ENCODE peak calls at places on chromosomes 12 and 14, in nine cellular contexts. B is NCI-H510A treated with DMSO at 0.1 percent for 48 hours, M is mucosa of descending colon, Q is NCI-H1092, C is hepatic stellate cell, G is progenitor cell of endocrine pancreas, L is endothelial cell, Z is psoas muscle, A is AG20443. E is an unnamed sample.

GRCh38 chr12:108821407-108822397 is 35.7 kb downstream of the SSH1 start:
- DNase-seq in B (no peak), L (no peak), A (no peak), Z (no peak), M (no peak), G (no peak), Q (no peak), C (no peak), E (no peak)

GRCh38 chr14:70901218-70901772 is 6.0 kb upstream of the PCNX1 start:
- DNase-seq in B (no peak), Z (no peak), C (peak; percentile 60), G (no peak), A (peak; percentile 46), L (no peak), Q (no peak), M (no peak), E (no peak)

GRCh38 chr12:57889541-57889989 is 43.0 kb upstream of the CTDSP2 start:
- DNase-seq in M (peak; percentile 75), Q (no peak), B (peak; percentile 51), A (peak; percentile 82), L (no peak), C (peak; percentile 60), G (no peak), Z (peak; percentile 84), E (peak; percentile 53)

GRCh38 chr14:69951935-69952334 is 72.7 kb downstream of the SMOC1 start:
- DNase-seq in B (no peak), Z (no peak), C (no peak), A (no peak), M (no peak), G (no peak), Q (no peak), L (no peak), E (no peak)

GRCh38 chr14:58637391-58638230 is at the start of gene DACT1:
- DNase-seq in Q (no peak), M (peak; percentile 60), B (peak; percentile 33), L (peak; percentile 54), Z (peak; percentile 74), A (peak; percentile 83), G (peak; percentile 63), C (peak; percentile 69), E (peak; percentile 42)

GRCh38 chr12:80293347-80293746 is 150.7 kb upstream of the PTPRQ start:
- DNase-seq in Z (no peak), A (no peak), Q (no peak), M (no peak), B (no peak), C (no peak), L (no peak), G (no peak), E (no peak)

GRCh38 chr12:12538535-12538934 is 24.1 kb downstream of the DUSP16 start:
- DNase-seq in G (no peak), L (no peak), A (no peak), Q (no peak), B (no peak), M (no peak), Z (no peak), C (no peak), E (no peak)

GRCh38 chr14:77593501-77593911 is 22.9 kb downstream of the SPTLC2 start:
- DNase-seq in Z (no peak), G (no peak), M (no peak), L (no peak), A (no peak), C (no peak), Q (no peak), B (no peak), E (no peak)

GRCh38 chr14:97688626-97689336 is 891.6 kb downstream of the VRK1 start:
- DNase-seq in L (no peak), A (no peak), M (no peak), B (no peak), Q (no peak), G (no peak), Z (no peak), C (no peak), E (no peak)

GRCh38 chr14:68793734-68794129 is 865 bp upstream of the ZFP36L1 start:
- DNase-seq in M (no peak), L (no peak), B (no peak), Q (no peak), Z (no peak), C (no peak), A (no peak), G (no peak), E (no peak)

GRCh38 chr12:68178184-68178583 is 18.6 kb upstream of the IFNG start:
- DNase-seq in G (no peak), B (no peak), Z (no peak), C (no peak), M (no peak), A (no peak), Q (no peak), L (no peak), E (no peak)

GRCh38 chr14:102184678-102185040 is 45.0 kb downstream of the WDR20 start:
- DNase-seq in B (no peak), Q (no peak), G (no peak), L (no peak), M (no peak), C (no peak), Z (no peak), A (no peak), E (peak; percentile 36)

GRCh38 chr12:66188584-66189475 is at the start of gene IRAK3:
- DNase-seq in C (peak; percentile 40), L (peak; percentile 50), Q (peak; percentile 37), A (peak; percentile 79), M (peak; percentile 72), B (peak; percentile 53), Z (peak; percentile 93), G (peak; percentile 30), E (no peak)

GRCh38 chr12:49364989-49365388 is 2.3 kb upstream of the SPATS2 start:
- DNase-seq in Q (no peak), C (peak; percentile 71), L (no peak), A (peak; percentile 47), Z (no peak), G (no peak), M (no peak), B (no peak), E (no peak)

GRCh38 chr12:1531654-1532366 is 62.6 kb downstream of the FBXL14 start:
- DNase-seq in Q (no peak), A (no peak), G (no peak), Z (no peak), M (no peak), B (no peak), L (no peak), C (no peak), E (no peak)

GRCh38 chr14:105448706-105449111 is 25.9 kb upstream of the CRIP2 start:
- DNase-seq in L (peak; percentile 84), Q (no peak), C (peak; percentile 96), A (peak; percentile 97), M (peak; percentile 76), Z (peak; percentile 88), B (peak; percentile 16), G (peak; percentile 42), E (peak; percentile 63)

GRCh38 chr12:89461649-89462612 is 62.7 kb downstream of the GALNT4 start:
- DNase-seq in Z (no peak), L (no peak), C (peak; percentile 17), M (no peak), B (peak; percentile 73), A (peak; percentile 66), Q (peak; percentile 1), G (no peak), E (peak; percentile 82)

GRCh38 chr12:69947922-69948321 is 122.9 kb downstream of the MYRFL start:
- DNase-seq in M (no peak), L (no peak), G (no peak), Z (no peak), Q (no peak), C (no peak), A (no peak), B (no peak), E (no peak)

GRCh38 chr12:116896525-116896924 is 14.2 kb upstream of the FBXW8 start:
- DNase-seq in B (no peak), G (no peak), L (no peak), Q (no peak), A (no peak), C (no peak), M (no peak), Z (no peak), E (no peak)

GRCh38 chr12:54126696-54127537 is 61.9 kb downstream of the SMUG1 start:
- DNase-seq in A (peak; percentile 89), C (no peak), Q (no peak), M (peak; percentile 54), G (no peak), Z (peak; percentile 84), B (no peak), L (peak; percentile 32), E (no peak)

GRCh38 chr12:21613931-21614330 is 9.3 kb upstream of the GYS2 start:
- DNase-seq in Z (no peak), M (no peak), Q (no peak), G (no peak), L (no peak), A (no peak), C (no peak), B (no peak), E (no peak)

GRCh38 chr12:129540249-129540648 is 363.6 kb downstream of the TMEM132D start:
- DNase-seq in M (no peak), Q (no peak), C (no peak), B (peak; percentile 94), Z (no peak), L (no peak), A (no peak), G (no peak), E (no peak)

GRCh38 chr12:85385406-85385805 is 105.4 kb downstream of the ALX1 start:
- DNase-seq in C (no peak), B (no peak), L (no peak), M (no peak), A (no peak), G (no peak), Q (no peak), Z (no peak), E (no peak)